ENCODE peak calls at places on chromosomes 12 and 14, in seven cellular contexts. S is left ventricle myocardium inferior, Y is uterus, B is DND-41, H is heart left ventricle, A is ascending aorta, J is astrocyte of the spinal cord. Z is an unnamed sample.

GRCh38 chr12:108693781-108694180 is 37.5 kb downstream of the CORO1C start:
- DNase-seq in A (no peak), B (no peak), S (no peak), Y (no peak), H (no peak), J (no peak), Z (no peak)

GRCh38 chr12:112843272-112843671 is 51.7 kb downstream of the RPH3A start:
- DNase-seq in B (no peak), S (no peak), J (peak), Y (no peak), H (no peak), A (no peak), Z (no peak)

GRCh38 chr12:131872154-131873046 is 22.0 kb upstream of the ULK1 start:
- DNase-seq in B (no peak), S (no peak), A (no peak), Y (no peak), J (peak), H (no peak), Z (peak)

GRCh38 chr12:43292699-43293098 is 259.3 kb downstream of the ADAMTS20 start:
- DNase-seq in Y (no peak), S (no peak), J (peak), H (no peak), A (no peak), B (no peak), Z (no peak)

GRCh38 chr12:47705239-47705570 is 625 bp downstream of the RPAP3 start:
- DNase-seq in Y (no peak), B (no peak), J (peak), H (no peak), S (no peak), A (no peak), Z (no peak)

GRCh38 chr14:75418779-75419768 is 8.7 kb upstream of the JDP2 start:
- DNase-seq in H (peak), S (no peak), J (no peak), Y (no peak), B (peak), A (no peak), Z (no peak)

GRCh38 chr12:117640511-117640910 is 279.1 kb upstream of the NOS1 start:
- DNase-seq in S (no peak), H (no peak), Y (no peak), A (no peak), J (no peak), B (no peak), Z (no peak)

GRCh38 chr14:67941456-67942018 is 122.0 kb downstream of the RAD51B start:
- DNase-seq in H (no peak), B (no peak), J (peak), Y (no peak), S (no peak), A (no peak), Z (no peak)

GRCh38 chr12:124998705-124999104 is 5.3 kb downstream of the BRI3BP start:
- DNase-seq in H (no peak), A (no peak), B (no peak), Y (no peak), S (no peak), J (no peak), Z (no peak)

GRCh38 chr12:58833844-58834243 is 86.5 kb downstream of the LRIG3 start:
- DNase-seq in S (no peak), B (no peak), Y (no peak), J (no peak), H (no peak), A (no peak), Z (no peak)

GRCh38 chr12:51788876-51789275 is 59.6 kb downstream of the FIGNL2 start:
- DNase-seq in A (no peak), J (peak), S (no peak), H (no peak), B (no peak), Y (no peak), Z (peak)

GRCh38 chr12:109893250-109893995 is 6.7 kb upstream of the TCHP start:
- DNase-seq in A (no peak), B (no peak), H (no peak), Y (no peak), J (no peak), S (no peak), Z (no peak)

GRCh38 chr12:123893276-123893675 is 79.4 kb downstream of the CCDC92 start:
- DNase-seq in A (no peak), B (no peak), H (no peak), Y (no peak), S (no peak), J (no peak), Z (no peak)

GRCh38 chr12:81888341-81888740 is 129.2 kb upstream of the PPFIA2 start:
- DNase-seq in S (no peak), J (peak), A (no peak), Y (no peak), H (no peak), B (no peak), Z (no peak)

GRCh38 chr14:82067221-82067620 is 533.6 kb upstream of the SEL1L start:
- DNase-seq in A (no peak), B (no peak), H (no peak), J (no peak), S (no peak), Y (no peak), Z (no peak)

GRCh38 chr14:64405295-64405694 is 17.1 kb downstream of the MTHFD1 start:
- DNase-seq in S (no peak), H (no peak), B (no peak), Y (no peak), A (no peak), J (no peak), Z (no peak)

GRCh38 chr14:99273025-99273723 is 1.2 kb upstream of the BCL11B start:
- DNase-seq in B (peak), Y (no peak), H (no peak), J (no peak), A (no peak), S (no peak), Z (no peak)

GRCh38 chr14:33529773-33530172 is 421.1 kb downstream of the EGLN3 start:
- DNase-seq in Y (no peak), J (no peak), A (no peak), S (no peak), H (no peak), B (no peak), Z (no peak)

GRCh38 chr12:117900561-117900960 is 68.2 kb downstream of the KSR2 start:
- DNase-seq in H (no peak), B (no peak), J (peak), A (no peak), S (no peak), Y (no peak), Z (no peak)

GRCh38 chr14:90740081-90740480 is 76.1 kb downstream of the TTC7B start:
- DNase-seq in J (no peak), H (no peak), B (no peak), A (no peak), Y (no peak), S (no peak), Z (no peak)

GRCh38 chr12:92408072-92408900 is 262.6 kb upstream of the BTG1 start:
- DNase-seq in B (peak), A (no peak), Y (no peak), H (no peak), J (no peak), S (no peak), Z (no peak)
- TF ChIP-seq CTCF in B (peak), A (no peak), Y (no peak), H (peak), J (peak), S (peak), Z (peak)

GRCh38 chr14:95620659-95621059 is 65.6 kb upstream of the TCL1B start:
- DNase-seq in J (no peak), S (no peak), B (no peak), A (no peak), H (no peak), Y (no peak), Z (no peak)
- H3K4me3 ChIP-seq in J (no peak), S (peak), B (no peak), A (no peak), H (no peak), Y (no peak), Z (peak)

GRCh38 chr12:22474970-22475720 is 69.2 kb downstream of the C2CD5 start:
- DNase-seq in A (no peak), Y (no peak), S (no peak), B (no peak), J (peak), H (no peak), Z (no peak)
- TF ChIP-seq CTCF in A (no peak), Y (no peak), S (no peak), B (peak), J (no peak), H (no peak), Z (no peak)

DNA sequence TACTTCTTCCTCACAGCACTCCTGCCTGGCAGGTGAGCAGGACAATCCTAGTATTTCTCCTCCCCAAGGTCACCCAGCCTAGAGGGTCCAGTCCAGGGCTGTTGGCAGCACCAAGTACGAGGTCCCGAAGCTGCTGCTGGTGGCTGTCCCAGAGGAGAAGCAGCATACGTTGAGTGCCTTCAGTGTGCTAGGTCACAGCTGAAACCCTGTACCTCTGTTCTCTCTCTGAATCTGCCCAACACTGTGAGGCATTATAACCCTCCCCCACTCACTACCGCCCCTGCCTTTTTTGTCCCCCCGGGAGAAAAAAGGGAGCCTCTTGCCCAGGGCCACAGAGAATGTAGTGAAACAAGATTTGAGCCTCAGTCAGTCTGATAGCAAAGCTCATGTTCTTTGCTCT is 53.4 kb downstream of the PPP2R5C start:
- DNase-seq in S (no peak), Y (no peak), J (no peak), A (no peak), H (no peak), B (no peak), Z (no peak)
- H3K4me3 ChIP-seq in S (no peak), Y (no peak), J (no peak), A (no peak), H (no peak), B (no peak), Z (no peak)

GRCh38 chr14:42555365-42555764 is 948.7 kb downstream of the LRFN5 start:
- DNase-seq in B (no peak), Y (no peak), A (no peak), S (no peak), H (no peak), J (no peak), Z (no peak)

GRCh38 chr14:42554091-42554490 is 947.4 kb downstream of the LRFN5 start:
- DNase-seq in H (no peak), B (no peak), S (no peak), J (no peak), Y (no peak), A (no peak), Z (no peak)

GRCh38 chr14:42556551-42556950 is 949.9 kb downstream of the LRFN5 start:
- DNase-seq in J (peak), Y (no peak), B (no peak), S (no peak), H (no peak), A (no peak), Z (no peak)
- TF ChIP-seq CTCF in J (no peak), Y (no peak), B (no peak), S (no peak), H (no peak), A (no peak), Z (no peak)

GRCh38 chr12:54010972-54011664 is 2.3 kb downstream of the HOXC8 start:
- DNase-seq in A (no peak), Y (no peak), S (no peak), B (no peak), H (no peak), J (no peak), Z (no peak)
- H3K4me3 ChIP-seq in A (no peak), Y (no peak), S (no peak), B (no peak), H (no peak), J (peak), Z (no peak)